ENCODE peak calls at places on chromosome 6, in nine cellular contexts. T is HCT116, C is IMR-90, M is Peyer's patch, R is transverse colon, F is stomach, A is testis, S is ovary, N is H1. Q is an unnamed sample. For H3K27me3, the result is how much of the 10 kb centered on the place peaks cover.

GRCh38 chr6:151269318-151269995 is 29.7 kb downstream of the AKAP12 start:
- DNase-seq in R (no peak), S (no peak), M (no peak), T (no peak), N (no peak), C (peak), F (no peak), A (no peak), Q (no peak)

GRCh38 chr6:47278545-47278944 is 31.2 kb downstream of the TNFRSF21 start:
- DNase-seq in T (no peak), C (peak), S (no peak), M (no peak), N (no peak), A (no peak), R (no peak), F (no peak), Q (no peak)

GRCh38 chr6:131023834-131024504 is 39.1 kb downstream of the EPB41L2 start:
- DNase-seq in T (peak), F (no peak), S (no peak), A (no peak), R (no peak), C (peak), N (no peak), M (no peak), Q (no peak)

GRCh38 chr6:166998256-166999144 is 697 bp upstream of the CEP43 start:
- DNase-seq in A (peak), F (peak), R (peak), C (no peak), T (no peak), S (no peak), M (peak), N (no peak), Q (no peak)

GRCh38 chr6:92942549-92942948 is 476.8 kb downstream of the EPHA7 start:
- DNase-seq in A (no peak), F (no peak), M (no peak), T (no peak), C (no peak), R (no peak), N (no peak), S (no peak), Q (no peak)

GRCh38 chr6:157760137-157760536 is 62.9 kb upstream of the SNX9 start:
- DNase-seq in N (no peak), R (no peak), F (no peak), C (no peak), T (no peak), A (no peak), S (no peak), M (no peak), Q (no peak)

GRCh38 chr6:109455161-109455501 is 441 bp downstream of the MICAL1 start:
- DNase-seq in C (no peak), S (peak), T (no peak), M (peak), A (no peak), F (no peak), R (peak), N (no peak), Q (no peak)

GRCh38 chr6:82251942-82252341 is 4.4 kb upstream of the IBTK start:
- DNase-seq in N (no peak), A (no peak), M (no peak), F (no peak), C (peak), R (no peak), T (peak), S (no peak), Q (no peak)

GRCh38 chr6:117346142-117346930 is 79.4 kb downstream of the ROS1 start:
- DNase-seq in F (no peak), S (no peak), R (no peak), M (no peak), C (peak), A (no peak), N (no peak), T (no peak), Q (no peak)

GRCh38 chr6:32153252-32153834 is 598 bp upstream of the PPT2 start:
- DNase-seq in S (peak), F (peak), M (peak), N (no peak), R (no peak), A (no peak), T (no peak), C (peak), Q (no peak)

GRCh38 chr6:84762220-84762940 is 2.0 kb downstream of the TBX18 start:
- DNase-seq in M (no peak), F (no peak), T (no peak), S (no peak), R (no peak), A (no peak), N (no peak), C (no peak), Q (no peak)

GRCh38 chr6:31441368-31442267 is 38.2 kb downstream of the MICA start:
- DNase-seq in M (peak), N (peak), C (peak), R (peak), A (peak), F (peak), T (no peak), S (peak), Q (peak)

GRCh38 chr6:137654365-137654981 is 160.3 kb upstream of the OLIG3 start:
- DNase-seq in F (no peak), S (no peak), R (no peak), A (no peak), N (no peak), M (no peak), C (no peak), T (no peak), Q (no peak)

GRCh38 chr6:85641522-85641915 is 1.2 kb downstream of the SYNCRIP start:
- DNase-seq in T (no peak), S (no peak), C (peak), M (no peak), R (no peak), N (no peak), A (no peak), F (no peak), Q (peak)

GRCh38 chr6:126396131-126396530 is 56.2 kb downstream of the CENPW start:
- DNase-seq in T (no peak), M (no peak), S (no peak), N (no peak), R (no peak), A (no peak), F (no peak), C (no peak), Q (no peak)

GRCh38 chr6:13014551-13015378 is 298.2 kb downstream of the PHACTR1 start:
- DNase-seq in C (no peak), T (no peak), F (no peak), M (peak), N (no peak), R (no peak), S (no peak), A (peak), Q (no peak)

GRCh38 chr6:160297310-160297709 is 38.7 kb upstream of the SLC22A2 start:
- DNase-seq in A (no peak), C (no peak), R (peak), M (peak), F (no peak), T (no peak), S (no peak), N (peak), Q (no peak)

GRCh38 chr6:126919947-126920346 is 198.5 kb upstream of the RSPO3 start:
- DNase-seq in A (no peak), T (no peak), F (no peak), S (no peak), R (no peak), N (no peak), M (no peak), C (peak), Q (no peak)

GRCh38 chr6:160057080-160057479 is 64.5 kb upstream of the SLC22A1 start:
- DNase-seq in M (no peak), T (no peak), C (no peak), S (no peak), A (no peak), F (no peak), R (peak), N (no peak), Q (no peak)

GRCh38 chr6:95203153-95203754 is 374.1 kb upstream of the MANEA start:
- DNase-seq in S (no peak), M (no peak), F (no peak), N (peak), R (no peak), T (peak), A (peak), C (peak), Q (no peak)

GRCh38 chr6:80142586-80142985 is 36.1 kb downstream of the BCKDHB start:
- DNase-seq in C (peak), S (no peak), R (no peak), A (no peak), F (no peak), T (no peak), M (no peak), N (no peak), Q (no peak)

GRCh38 chr6:12748815-12749521 is 32.4 kb downstream of the PHACTR1 start:
- DNase-seq in N (peak), C (no peak), T (no peak), A (peak), F (no peak), R (no peak), S (no peak), M (peak), Q (no peak)

GRCh38 chr6:42010185-42010872 is 40.0 kb upstream of the TAF8 start:
- DNase-seq in M (no peak), T (no peak), C (no peak), F (peak), A (no peak), S (no peak), R (no peak), N (no peak), Q (no peak)

GRCh38 chr6:112086744-112087135 is 542 bp downstream of the TUBE1 start:
- DNase-seq in S (no peak), M (no peak), T (peak), F (no peak), R (no peak), A (no peak), N (no peak), C (peak), Q (no peak)

GRCh38 chr6:18183736-18184135 is 28.5 kb downstream of the KDM1B start:
- DNase-seq in S (no peak), C (peak), N (no peak), F (no peak), R (no peak), A (no peak), T (no peak), M (no peak), Q (no peak)

GRCh38 chr6:36679043-36679821 is 718 bp downstream of the CDKN1A start:
- DNase-seq in A (peak), N (no peak), C (peak), F (peak), S (peak), R (peak), M (peak), T (no peak), Q (peak)

GRCh38 chr6:149153100-149153499 is 164.4 kb upstream of the TAB2 start:
- DNase-seq in C (no peak), S (no peak), T (no peak), R (no peak), F (no peak), N (no peak), M (no peak), A (no peak), Q (no peak)

GRCh38 chr6:84356907-84357306 is 129.5 kb upstream of the CEP162 start:
- DNase-seq in S (no peak), M (no peak), A (no peak), F (no peak), C (no peak), N (no peak), T (no peak), R (no peak), Q (no peak)

GRCh38 chr6:85580104-85580877 is 13.4 kb downstream of the SNX14 start:
- DNase-seq in C (peak), T (no peak), S (no peak), R (no peak), N (no peak), M (no peak), F (peak), A (no peak), Q (no peak)

GRCh38 chr6:29552512-29553051 is 7.0 kb downstream of the UBD start:
- DNase-seq in R (no peak), S (no peak), T (peak), A (no peak), N (no peak), M (no peak), C (peak), F (no peak), Q (no peak)

GRCh38 chr6:34239240-34239825 is 2.7 kb downstream of the HMGA1 start:
- DNase-seq in C (no peak), T (no peak), N (no peak), A (no peak), F (no peak), R (no peak), M (no peak), S (peak), Q (no peak)

GRCh38 chr6:143270026-143270425 is 180.5 kb downstream of the ADAT2 start:
- DNase-seq in A (no peak), N (no peak), T (no peak), F (no peak), C (peak), M (no peak), S (no peak), R (no peak), Q (no peak)

GRCh38 chr6:108114861-108115597 is 40.5 kb upstream of the OSTM1 start:
- DNase-seq in T (no peak), R (peak), C (peak), N (no peak), S (peak), F (no peak), A (peak), M (peak), Q (no peak)

GRCh38 chr6:98747960-98748359 is 86.4 kb upstream of the POU3F2 start:
- DNase-seq in S (no peak), R (no peak), F (no peak), T (no peak), M (no peak), A (no peak), C (no peak), N (no peak), Q (no peak)

GRCh38 chr6:168060521-168060931 is 18.5 kb downstream of the FRMD1 start:
- DNase-seq in R (peak), T (no peak), A (peak), S (peak), F (peak), M (peak), N (no peak), C (peak), Q (no peak)

GRCh38 chr6:107506145-107506544 is 16.2 kb downstream of the SOBP start:
- DNase-seq in A (no peak), R (no peak), F (peak), S (no peak), N (no peak), C (no peak), T (no peak), M (no peak), Q (no peak)

DNA sequence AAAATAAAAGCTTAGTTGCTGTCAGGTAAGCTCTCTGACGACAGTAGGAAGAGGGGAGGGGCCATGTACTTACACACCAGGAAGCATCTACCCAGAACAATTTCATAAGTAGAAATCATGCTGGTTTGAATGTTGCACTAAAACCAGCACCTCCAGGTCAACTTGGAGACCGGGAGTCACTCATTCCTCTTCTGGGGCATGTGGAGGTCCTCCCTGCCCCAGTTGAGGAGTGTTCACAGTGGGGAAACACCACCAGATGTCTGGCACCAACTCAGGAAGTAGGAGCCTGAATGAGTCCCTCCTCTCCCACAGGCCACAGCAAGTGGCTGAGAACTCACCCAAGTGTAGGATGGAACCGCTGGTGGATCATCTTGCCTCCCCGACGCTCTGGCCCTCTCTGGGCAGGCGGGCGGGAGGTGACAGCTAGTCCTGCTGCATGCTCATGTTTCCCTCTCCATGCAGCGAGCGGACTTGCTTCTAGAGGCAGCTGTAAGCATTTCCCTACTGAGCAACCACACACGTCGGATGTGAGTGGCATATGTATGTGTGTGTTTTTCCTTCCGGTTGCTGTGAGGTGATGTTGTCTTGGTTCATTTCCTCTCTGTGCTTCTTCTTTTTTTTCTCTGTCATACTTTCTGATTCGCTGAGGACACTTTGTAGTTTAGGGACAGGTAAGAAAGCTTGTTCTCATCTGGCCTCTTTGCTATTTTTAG is 149.5 kb upstream of the NEDD9 start:
- DNase-seq in T (no peak), N (no peak), F (peak), S (no peak), R (peak), M (no peak), A (no peak), C (no peak), Q (no peak)
- TF ChIP-seq POLR2A in T (no peak), N (no peak), F (no peak), S (no peak), R (peak), M (peak), A (no peak), C (no peak), Q (no peak)

DNA sequence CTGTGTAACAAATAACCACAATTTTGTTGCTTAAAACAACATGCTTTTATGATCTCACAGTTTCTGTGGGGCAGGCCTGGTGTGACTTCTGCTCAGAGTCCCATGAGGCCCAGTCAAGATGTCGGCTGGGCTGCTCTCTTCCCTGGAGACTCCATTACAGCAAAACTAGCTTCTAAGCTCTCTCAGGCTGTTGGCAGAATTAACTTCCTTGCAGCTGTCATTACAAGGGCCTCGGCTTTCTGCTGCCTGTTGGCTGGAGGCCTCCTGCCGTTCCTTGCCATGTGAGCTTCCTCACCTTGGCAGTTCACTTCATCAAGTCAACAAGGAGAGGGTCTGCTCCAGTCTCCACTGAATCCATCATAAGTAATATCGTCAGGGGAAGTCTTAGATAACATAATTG is 659.2 kb downstream of the PRKN start:
- DNase-seq in S (no peak), N (no peak), T (no peak), M (no peak), R (no peak), F (no peak), C (no peak), A (no peak), Q (no peak)
- H3K27me3 ChIP-seq in S (under half), N (under half), T (under half), M (under half), R (under half), F (under half), C (under half), A (under half), Q (under half)

GRCh38 chr6:158763440-158764187 is 55.6 kb downstream of the EZR start:
- DNase-seq in M (no peak), N (no peak), T (no peak), C (no peak), R (no peak), S (no peak), F (no peak), A (no peak), Q (no peak)

GRCh38 chr6:158759966-158760617 is 59.1 kb downstream of the EZR start:
- DNase-seq in A (no peak), N (no peak), C (no peak), T (no peak), F (no peak), S (no peak), M (no peak), R (no peak), Q (no peak)

GRCh38 chr6:158760618-158761250 is 58.4 kb downstream of the EZR start:
- DNase-seq in F (no peak), M (no peak), A (no peak), C (no peak), S (no peak), N (no peak), R (no peak), T (no peak), Q (no peak)

GRCh38 chr6:158762787-158763439 is 56.3 kb downstream of the EZR start:
- DNase-seq in T (no peak), S (no peak), N (no peak), R (no peak), M (peak), F (no peak), C (no peak), A (peak), Q (no peak)

GRCh38 chr6:158761746-158762145 is 57.4 kb downstream of the EZR start:
- DNase-seq in S (no peak), A (no peak), N (no peak), M (no peak), C (no peak), R (no peak), T (no peak), F (no peak), Q (no peak)
- TF ChIP-seq POLR2A in S (no peak), A (no peak), N (no peak), M (no peak), C (no peak), R (no peak), T (no peak), F (no peak), Q (no peak)

GRCh38 chr6:70164556-70164955 is 138.3 kb downstream of the COL9A1 start:
- DNase-seq in A (no peak), F (no peak), R (no peak), C (no peak), N (no peak), T (no peak), M (no peak), S (no peak), Q (no peak)
- H3K27me3 ChIP-seq in A (under half), F (under half), R (under half), C (under half), N (under half), T (under half), M (under half), S (under half), Q (under half)

DNA sequence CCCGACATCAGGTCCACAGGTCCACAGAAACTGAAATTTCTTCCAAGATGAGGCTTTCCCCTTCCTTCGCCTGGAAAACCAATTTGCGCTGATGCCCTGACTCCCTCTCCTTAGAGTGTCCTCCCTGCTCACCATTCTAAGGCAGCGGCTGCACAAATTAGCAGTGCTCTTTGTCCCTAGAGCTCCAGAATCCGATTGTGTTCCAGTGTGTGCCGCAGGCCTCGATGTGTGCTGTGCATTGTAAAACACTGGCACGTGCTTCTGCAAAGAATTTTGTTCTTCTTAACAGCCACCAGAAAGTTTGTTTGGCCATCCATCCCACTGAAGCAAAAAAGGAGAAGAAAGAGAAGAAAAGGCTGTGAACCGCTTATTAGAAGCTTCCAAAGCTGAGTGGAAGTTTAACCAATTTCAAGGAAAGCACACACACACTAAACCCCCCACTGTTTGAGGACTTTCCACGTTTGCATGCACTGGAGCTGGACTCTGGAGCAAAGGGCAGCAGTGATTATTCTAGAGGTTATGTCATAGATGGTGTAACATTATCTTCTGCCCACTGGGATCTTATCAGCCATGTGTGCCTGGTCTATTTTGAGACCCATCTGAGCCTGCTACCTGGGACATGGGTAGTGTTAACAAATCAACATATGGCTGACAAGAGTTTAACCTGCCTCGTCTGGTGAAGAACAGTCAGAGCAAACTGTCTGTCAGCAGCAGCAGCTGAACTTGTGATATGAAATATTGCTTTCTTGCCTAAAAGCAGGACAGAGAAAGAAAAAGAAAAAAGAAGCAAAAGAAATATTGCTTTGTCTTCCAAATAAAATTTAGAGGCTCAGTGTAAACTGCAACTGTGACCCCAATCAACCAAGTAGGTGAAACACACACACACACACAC is 64.9 kb upstream of the RREB1 start:
- DNase-seq in R (no peak), F (no peak), M (no peak), T (no peak), N (no peak), S (no peak), A (no peak), C (no peak), Q (no peak)
- TF ChIP-seq POLR2A in R (no peak), F (no peak), M (no peak), T (no peak), N (no peak), S (no peak), A (no peak), C (no peak), Q (no peak)

Q was measured in vagina.